ENCODE peak calls at places on chromosomes 3 and 15, in six cellular contexts. K is IMR-90, B is tibial nerve, T is uterus, Q is A549, I is ovary. H is an unnamed sample.

GRCh38 chr3:179016979-179017670 is 54.5 kb downstream of the ZMAT3 start:
- DNase-seq in K (no peak), B (no peak), T (no peak), Q (no peak), I (no peak), H (no peak)

GRCh38 chr3:197736010-197736490 is 654 bp downstream of the RUBCN start:
- DNase-seq in K (no peak), B (no peak), T (no peak), Q (peak; percentile 31), I (no peak), H (peak; percentile 46)

GRCh38 chr15:61364871-61365270 is 135.8 kb upstream of the RORA start:
- DNase-seq in K (no peak), B (no peak), T (no peak), Q (no peak), I (no peak), H (no peak)

GRCh38 chr15:72197460-72198409 is at the start of gene GRAMD2A:
- DNase-seq in K (no peak), B (no peak), T (no peak), Q (no peak), I (no peak), H (no peak)

GRCh38 chr3:128317698-128318231 is 148.9 kb downstream of the DNAJB8 start:
- DNase-seq in K (no peak), B (no peak), T (no peak), Q (no peak), I (no peak), H (no peak)

GRCh38 chr15:58077427-58077826 is 11.9 kb upstream of the ALDH1A2 start:
- DNase-seq in K (no peak), B (no peak), T (no peak), Q (no peak), I (no peak), H (no peak)

GRCh38 chr3:73547427-73548036 is 77.2 kb downstream of the PDZRN3 start:
- DNase-seq in K (peak; percentile 94), B (no peak), T (no peak), Q (no peak), I (no peak), H (no peak)

GRCh38 chr3:82145742-82146141 is 384.3 kb upstream of the GBE1 start:
- DNase-seq in K (no peak), B (no peak), T (no peak), Q (no peak), I (no peak), H (no peak)

GRCh38 chr3:189710620-189711388 is 79.6 kb downstream of the TP63 start:
- DNase-seq in K (peak; percentile 99), B (peak; percentile 17), T (peak; percentile 55), Q (peak; percentile 23), I (no peak), H (peak; percentile 61)

GRCh38 chr3:192825657-192826200 is 91.9 kb downstream of the MB21D2 start:
- DNase-seq in K (peak; percentile 69), B (no peak), T (no peak), Q (no peak), I (no peak), H (no peak)

GRCh38 chr3:71183544-71183943 is 400.0 kb downstream of the FOXP1 start:
- DNase-seq in K (no peak), B (no peak), T (no peak), Q (no peak), I (no peak), H (no peak)

GRCh38 chr3:175005193-175005592 is 146.1 kb downstream of the NAALADL2 start:
- DNase-seq in K (no peak), B (no peak), T (no peak), Q (no peak), I (no peak), H (no peak)

GRCh38 chr3:184338538-184338945 is 1.1 kb downstream of the FAM131A start:
- DNase-seq in K (peak; percentile 87), B (peak; percentile 78), T (peak; percentile 96), Q (no peak), I (peak; percentile 90), H (no peak)

GRCh38 chr3:27114684-27115083 is 254.5 kb downstream of the NEK10 start:
- DNase-seq in K (peak; percentile 50), B (no peak), T (no peak), Q (no peak), I (no peak), H (peak; percentile 7)

GRCh38 chr3:98800401-98800800 is 37.3 kb downstream of the ST3GAL6 start:
- DNase-seq in K (no peak), B (no peak), T (no peak), Q (no peak), I (no peak), H (no peak)

GRCh38 chr3:32643354-32643753 is 41.6 kb upstream of the CNOT10 start:
- DNase-seq in K (no peak), B (no peak), T (no peak), Q (no peak), I (no peak), H (no peak)

GRCh38 chr3:38137615-38138346 is 680 bp upstream of the MYD88 start:
- DNase-seq in K (no peak), B (peak; percentile 32), T (no peak), Q (no peak), I (no peak), H (no peak)

GRCh38 chr15:74417230-74417629 is 16.5 kb downstream of the SEMA7A start:
- DNase-seq in K (peak; percentile 83), B (no peak), T (no peak), Q (no peak), I (no peak), H (no peak)

GRCh38 chr3:141129049-141130038 is 78.2 kb downstream of the SPSB4 start:
- DNase-seq in K (no peak), B (no peak), T (no peak), Q (no peak), I (no peak), H (no peak)

DNA sequence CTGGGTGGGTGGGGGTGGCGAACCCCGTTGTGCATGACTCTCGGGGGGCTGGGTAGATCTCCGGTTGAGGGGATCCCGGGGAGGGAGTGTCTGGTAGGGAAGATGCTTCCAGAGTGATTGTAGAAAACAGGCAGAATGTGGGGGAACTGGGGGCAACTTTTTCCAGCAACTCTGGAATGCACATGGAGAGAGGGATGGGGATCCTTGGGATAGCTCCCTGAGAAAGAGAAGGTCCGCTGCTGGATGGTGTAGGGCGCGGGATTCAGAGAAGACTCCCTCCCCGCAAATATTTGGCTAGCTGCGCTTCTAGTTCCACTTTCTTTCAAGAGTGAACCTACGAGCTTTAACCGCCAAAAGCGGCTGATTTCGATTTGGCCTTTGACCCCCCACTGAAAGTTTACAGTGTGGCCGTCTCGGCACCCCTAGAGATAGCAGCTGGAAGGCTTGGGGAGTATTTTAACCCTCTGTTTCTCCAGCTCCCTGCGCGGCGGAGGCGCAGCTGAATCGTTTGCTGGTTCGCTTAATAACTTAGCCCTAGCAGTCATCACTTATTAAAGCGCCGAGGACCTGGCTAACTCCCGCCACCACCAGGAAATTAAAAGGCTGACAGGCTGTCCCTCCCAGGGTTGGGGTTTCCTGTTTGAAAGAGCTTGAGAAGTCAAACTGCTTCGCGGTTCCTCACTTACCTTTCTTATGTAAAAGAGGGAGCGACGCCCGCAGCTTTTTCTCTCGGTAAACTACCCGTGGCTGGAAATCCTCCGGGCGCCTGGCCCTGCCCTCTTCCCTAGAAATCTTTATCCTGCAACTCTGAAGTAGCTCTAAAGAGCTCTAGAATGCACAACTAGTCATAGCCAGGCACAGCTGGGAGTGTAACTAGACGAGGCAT is 1.2 kb downstream of the PHLDB2 start:
- DNase-seq in K (peak; percentile 87), B (peak; percentile 83), T (peak; percentile 76), Q (peak; percentile 88), I (peak; percentile 67), H (peak; percentile 49)
- TF ChIP-seq POLR2A in K (peak; percentile 58), B (peak; percentile 74), T (peak; percentile 75), Q (no peak), I (peak; percentile 53), H (peak; percentile 27)

GRCh38 chr15:92800013-92800412 is 100.1 kb upstream of the CHD2 start:
- DNase-seq in K (no peak), B (no peak), T (no peak), Q (no peak), I (no peak), H (no peak)

GRCh38 chr15:92803536-92803851 is 96.6 kb upstream of the CHD2 start:
- DNase-seq in K (no peak), B (no peak), T (no peak), Q (no peak), I (no peak), H (no peak)

GRCh38 chr15:92803852-92804609 is 96.1 kb upstream of the CHD2 start:
- DNase-seq in K (peak; percentile 100), B (peak; percentile 85), T (peak; percentile 72), Q (peak; percentile 96), I (peak; percentile 66), H (no peak)

GRCh38 chr15:92801412-92801773 is 98.7 kb upstream of the CHD2 start:
- DNase-seq in K (peak; percentile 86), B (no peak), T (no peak), Q (no peak), I (no peak), H (no peak)

GRCh38 chr15:92801774-92802464 is 98.2 kb upstream of the CHD2 start:
- DNase-seq in K (peak; percentile 94), B (peak; percentile 73), T (no peak), Q (no peak), I (peak; percentile 45), H (no peak)
- TF ChIP-seq POLR2A in K (no peak), B (no peak), T (no peak), Q (no peak), I (no peak), H (no peak)

GRCh38 chr3:50298836-50299637 is at the start of the genes HYAL3 and NAA80:
- DNase-seq in K (peak; percentile 99), B (peak; percentile 99), T (peak; percentile 99), Q (peak; percentile 80), I (peak; percentile 99), H (peak; percentile 93)

GRCh38 chr3:50299929-50300680 is 900 bp upstream of the HYAL3 start:
- DNase-seq in K (peak; percentile 57), B (no peak), T (no peak), Q (no peak), I (no peak), H (no peak)

GRCh38 chr3:50297896-50298725 is 1.1 kb downstream of the HYAL3 start:
- DNase-seq in K (no peak), B (no peak), T (no peak), Q (peak; percentile 32), I (no peak), H (no peak)

GRCh38 chr3:50300681-50301254 is 1.6 kb upstream of the HYAL3 start:
- DNase-seq in K (no peak), B (no peak), T (no peak), Q (no peak), I (no peak), H (no peak)

DNA sequence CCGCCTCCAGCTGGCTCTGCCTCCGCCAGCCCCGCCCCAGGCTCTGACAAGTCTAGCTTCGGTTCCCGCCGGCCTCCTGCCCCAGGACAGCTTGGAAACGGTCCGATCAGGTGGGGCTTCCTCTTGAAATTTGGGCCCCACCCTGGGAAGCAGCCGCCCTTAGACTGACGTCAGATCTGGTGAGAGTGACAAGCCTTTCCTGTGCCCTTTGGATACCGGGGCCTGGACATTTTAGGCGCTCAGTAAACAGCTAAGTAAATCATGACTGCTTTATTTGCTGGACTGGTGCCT is 378 bp upstream of the HYAL3 start:
- DNase-seq in K (no peak), B (no peak), T (no peak), Q (no peak), I (no peak), H (peak; percentile 93)
- TF ChIP-seq POLR2A in K (no peak), B (no peak), T (no peak), Q (no peak), I (peak; percentile 19), H (peak; percentile 29)

DNA sequence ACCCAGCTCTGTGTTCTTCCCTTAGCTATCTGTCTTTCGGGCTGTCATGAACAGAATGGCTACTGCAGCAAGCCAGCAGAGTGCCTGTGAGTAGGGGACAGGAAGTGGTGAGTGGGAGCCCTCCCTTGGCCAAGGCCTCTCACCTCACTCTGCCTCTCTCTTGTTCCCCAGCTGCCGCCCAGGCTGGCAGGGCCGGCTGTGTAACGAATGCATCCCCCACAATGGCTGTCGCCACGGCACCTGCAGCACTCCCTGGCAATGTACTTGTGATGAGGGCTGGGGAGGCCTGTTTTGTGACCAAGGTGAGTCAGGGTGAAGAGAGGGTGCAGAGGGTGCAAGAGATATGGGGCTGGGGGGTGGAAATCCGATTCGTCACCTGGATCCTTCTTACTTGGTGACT is 3.0 kb downstream of the DLL4 start:
- DNase-seq in K (no peak), B (no peak), T (no peak), Q (no peak), I (no peak), H (no peak)
- TF ChIP-seq POLR2A in K (no peak), B (no peak), T (no peak), Q (no peak), I (no peak), H (no peak)

H was measured in H54.